ENCODE peak calls at places on chromosomes 5 and 9, in four cellular contexts. L is adrenal gland, U is lower leg skin, Q is tibial nerve. I is an unnamed sample.

GRCh38 chr9:131179561-131180219 is 54.3 kb downstream of the NUP214 start:
- DNase-seq in L (no peak), U (no peak), Q (no peak), I (no peak)

GRCh38 chr5:142785211-142785610 is 15.0 kb downstream of the ARHGAP26 start:
- DNase-seq in Q (no peak), U (no peak), L (no peak), I (no peak)

GRCh38 chr9:98039474-98040072 is 17.0 kb upstream of the NANS start:
- DNase-seq in L (no peak), U (peak; percentile 68), Q (no peak), I (no peak)

GRCh38 chr5:136064510-136064909 is 35.7 kb downstream of the TGFBI start:
- DNase-seq in L (no peak), U (peak; percentile 70), Q (no peak), I (no peak)

GRCh38 chr5:42770003-42770402 is 13.4 kb downstream of the CCDC152 start:
- DNase-seq in L (no peak), Q (no peak), U (no peak), I (no peak)

GRCh38 chr5:173944512-173944911 is 44.5 kb upstream of the C5orf47 start:
- DNase-seq in L (no peak), U (no peak), Q (no peak), I (peak; percentile 51)

GRCh38 chr5:38845555-38846378 is at the start of gene OSMR:
- DNase-seq in L (peak; percentile 92), U (peak; percentile 98), Q (peak; percentile 77), I (peak; percentile 84)

GRCh38 chr5:154058055-154059038 is 19.6 kb downstream of the MFAP3 start:
- DNase-seq in L (no peak), U (no peak), Q (no peak), I (no peak)

DNA sequence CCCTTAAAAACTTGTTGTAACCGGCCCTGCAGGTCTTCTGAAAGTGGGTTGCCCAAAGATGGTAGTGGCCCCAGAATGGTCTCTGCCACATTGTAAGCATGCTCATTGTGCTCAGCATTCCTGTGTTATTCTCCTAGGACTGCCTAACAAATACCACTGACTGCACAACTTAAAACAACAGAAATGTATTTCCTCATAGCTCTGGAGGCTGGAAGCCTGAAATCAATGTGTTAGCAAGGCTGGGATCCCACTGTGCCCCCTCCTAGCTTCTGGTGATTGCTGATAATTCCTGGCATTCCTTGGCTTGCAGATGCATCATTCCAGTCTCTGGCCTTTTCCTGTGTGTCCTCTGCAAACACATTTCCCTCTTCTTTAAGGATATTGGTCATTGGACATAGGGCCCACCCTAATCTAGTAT is 3.4 kb upstream of the GCNT4 start:
- DNase-seq in U (no peak), L (no peak), Q (no peak), I (no peak)
- TF ChIP-seq POLR2A in U (no peak), L (no peak), Q (no peak), I (no peak)

GRCh38 chr9:123338710-123339665 is 17.0 kb upstream of the CRB2 start:
- DNase-seq in Q (no peak), L (no peak), U (no peak), I (no peak)
- TF ChIP-seq POLR2A in Q (no peak), L (no peak), U (no peak), I (no peak)

GRCh38 chr5:134143431-134143830 is 28.9 kb downstream of the TCF7 start:
- DNase-seq in U (peak; percentile 20), Q (no peak), L (no peak), I (no peak)
- TF ChIP-seq POLR2A in U (no peak), Q (no peak), L (no peak), I (no peak)

DNA sequence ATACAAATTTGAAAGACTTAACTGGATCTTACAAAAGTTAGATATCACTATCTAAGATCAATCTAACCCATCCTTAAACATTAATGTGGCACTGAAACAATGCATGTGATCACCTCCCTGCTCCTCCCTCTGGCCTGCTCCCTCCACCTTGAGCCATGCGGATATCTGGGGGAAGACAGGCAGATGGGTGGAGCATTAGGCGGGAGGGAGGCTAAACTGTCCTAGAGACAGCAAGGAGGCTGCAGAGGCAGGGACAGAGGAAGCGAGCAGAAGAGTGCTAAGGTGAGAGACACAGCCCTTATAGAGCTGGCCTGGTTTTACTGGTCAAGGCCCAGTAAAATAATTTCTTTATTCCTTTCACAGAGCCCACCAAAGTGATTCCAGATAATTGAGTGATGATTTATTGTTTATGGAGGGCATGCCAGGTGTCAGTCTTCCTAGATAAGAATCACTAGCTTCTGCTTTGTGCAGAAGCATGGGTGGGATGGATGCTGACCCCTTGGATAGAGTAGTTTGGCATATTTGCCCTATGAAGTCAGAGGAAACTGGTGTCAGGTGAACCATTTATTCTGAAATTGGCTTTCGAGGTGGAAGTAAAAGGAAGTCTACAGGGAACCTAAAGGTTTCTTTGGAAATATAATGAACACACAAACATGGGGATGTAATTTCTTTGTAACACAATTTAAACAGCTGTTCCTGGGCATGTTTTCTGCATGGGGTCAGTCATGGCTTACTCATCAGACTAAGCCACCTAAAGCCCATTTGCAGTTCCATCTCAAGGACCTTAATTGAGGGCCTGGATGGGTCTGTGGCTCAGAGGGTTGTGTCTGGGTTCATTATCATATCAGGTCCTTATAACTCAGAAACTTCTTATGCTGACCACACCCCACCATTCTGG is 188.3 kb downstream of the GNAQ start:
- DNase-seq in Q (no peak), U (no peak), L (no peak), I (no peak)
- TF ChIP-seq POLR2A in Q (no peak), U (no peak), L (no peak), I (no peak)

GRCh38 chr9:127715443-127716337 is at the start of the genes PTRH1 and TTC16:
- DNase-seq in L (peak; percentile 97), Q (peak; percentile 96), U (peak; percentile 100), I (peak; percentile 97)
- TF ChIP-seq POLR2A in L (peak; percentile 68), Q (peak; percentile 58), U (no peak), I (peak; percentile 78)

GRCh38 chr9:34048730-34049629 is at the start of gene UBAP2:
- DNase-seq in U (peak; percentile 100), Q (peak; percentile 97), L (peak; percentile 96), I (peak; percentile 98)

GRCh38 chr9:34045903-34046302 is 2.8 kb downstream of the UBAP2 start:
- DNase-seq in L (no peak), Q (no peak), U (no peak), I (no peak)

GRCh38 chr9:34047864-34048729 is 590 bp downstream of the UBAP2 start:
- DNase-seq in U (peak; percentile 91), L (peak; percentile 63), Q (no peak), I (peak; percentile 48)

GRCh38 chr9:34049630-34050384 is 1.1 kb upstream of the UBAP2 start:
- DNase-seq in U (no peak), L (peak; percentile 35), Q (no peak), I (no peak)

GRCh38 chr9:34046784-34047379 is 1.8 kb downstream of the UBAP2 start:
- DNase-seq in U (no peak), Q (no peak), L (no peak), I (no peak)
- TF ChIP-seq POLR2A in U (no peak), Q (no peak), L (peak; percentile 40), I (no peak)